ENCODE peak calls at places on chromosomes 13 and 19, in seven cellular contexts. M, P, O, X, A, V and J are unnamed samples.

GRCh38 chr13:112879283-112879833 is 89.7 kb upstream of the MCF2L start:
- DNase-seq in M (no peak), O (no peak), A (no peak), P (no peak), X (no peak), V (no peak), J (peak; percentile 60)

GRCh38 chr19:18086590-18087138 is at the start of gene IL12RB1:
- DNase-seq in X (peak; percentile 44), A (peak; percentile 52), V (no peak), M (no peak), O (peak; percentile 42), P (no peak), J (peak; percentile 88)

GRCh38 chr19:48552406-48553322 is 692 bp downstream of the SULT2B1 start:
- DNase-seq in O (no peak), V (no peak), A (no peak), P (no peak), X (no peak), M (no peak), J (no peak)

GRCh38 chr13:68719815-68720214 is 1387.8 kb upstream of the ATXN8OS start:
- DNase-seq in V (no peak), O (no peak), A (no peak), X (no peak), M (no peak), P (no peak), J (no peak)

GRCh38 chr13:60139272-60139671 is 24.5 kb downstream of the DIAPH3 start:
- DNase-seq in P (no peak), M (no peak), O (no peak), X (no peak), A (no peak), V (no peak), J (no peak)

GRCh38 chr19:1512671-1513491 is at the start of gene ADAMTSL5:
- DNase-seq in A (peak; percentile 85), V (no peak), X (no peak), M (no peak), O (peak; percentile 60), P (peak; percentile 69), J (no peak)

GRCh38 chr13:76783798-76784197 is 102.4 kb downstream of the KCTD12 start:
- DNase-seq in O (no peak), M (no peak), X (no peak), V (peak; percentile 42), P (peak; percentile 63), A (no peak), J (no peak)

GRCh38 chr19:5156231-5156986 is 184.2 kb downstream of the PTPRS start:
- DNase-seq in O (no peak), X (no peak), M (no peak), P (no peak), A (no peak), V (no peak), J (peak; percentile 56)

GRCh38 chr13:50676602-50677001 is 166.9 kb downstream of the DLEU7 start:
- DNase-seq in X (no peak), V (no peak), P (no peak), A (no peak), M (no peak), O (no peak), J (no peak)

GRCh38 chr19:40758491-40758890 is 7.5 kb downstream of the SNRPA start:
- DNase-seq in A (no peak), X (no peak), O (no peak), V (no peak), M (no peak), P (no peak), J (no peak)

GRCh38 chr13:113889467-113889866 is 25.6 kb upstream of the GAS6 start:
- DNase-seq in O (no peak), P (no peak), M (no peak), A (no peak), V (no peak), X (no peak), J (no peak)

GRCh38 chr19:18520848-18521691 is 800 bp downstream of the ELL start:
- DNase-seq in O (peak; percentile 50), X (no peak), V (no peak), A (no peak), M (no peak), P (peak; percentile 38), J (peak; percentile 93)

GRCh38 chr19:55705972-55706371 is 30.9 kb downstream of the EPN1 start:
- DNase-seq in X (no peak), V (no peak), A (no peak), M (no peak), O (no peak), P (no peak), J (no peak)

GRCh38 chr19:1429750-1430149 is 8.4 kb upstream of the RPS15 start:
- DNase-seq in O (peak; percentile 77), M (no peak), A (no peak), X (no peak), V (no peak), P (no peak), J (no peak)

GRCh38 chr13:112112534-112113276 is 45.8 kb downstream of the SOX1 start:
- DNase-seq in M (no peak), P (no peak), A (no peak), V (no peak), X (no peak), O (no peak), J (no peak)

GRCh38 chr13:107650081-107650701 is 565.1 kb downstream of the LIG4 start:
- DNase-seq in O (peak; percentile 53), M (no peak), A (no peak), X (no peak), P (peak; percentile 83), V (no peak), J (peak; percentile 68)

GRCh38 chr13:112247471-112248405 is 128.4 kb upstream of the SPACA7 start:
- DNase-seq in V (no peak), M (no peak), O (no peak), P (no peak), X (no peak), A (no peak), J (peak; percentile 51)

GRCh38 chr19:5086232-5086631 is 117.3 kb downstream of the KDM4B start:
- DNase-seq in O (no peak), A (no peak), M (no peak), P (no peak), X (no peak), V (no peak), J (no peak)

GRCh38 chr19:33624586-33625153 is 2.9 kb downstream of the CHST8 start:
- DNase-seq in P (no peak), X (no peak), O (no peak), A (no peak), V (no peak), M (no peak), J (no peak)

GRCh38 chr13:26743971-26744370 is 16.6 kb downstream of the GPR12 start:
- DNase-seq in V (no peak), P (peak; percentile 43), O (no peak), A (no peak), X (no peak), M (no peak), J (no peak)

GRCh38 chr19:13057147-13057572 is 45.5 kb downstream of the LYL1 start:
- DNase-seq in P (no peak), O (peak; percentile 46), A (no peak), M (peak; percentile 62), X (no peak), V (no peak), J (no peak)

GRCh38 chr13:112209266-112209665 is 142.3 kb downstream of the SOX1 start:
- DNase-seq in V (no peak), O (no peak), X (no peak), A (no peak), M (no peak), P (no peak), J (no peak)

GRCh38 chr13:75554981-75555380 is 5.4 kb downstream of the UCHL3 start:
- DNase-seq in X (no peak), A (no peak), V (no peak), M (no peak), P (no peak), O (no peak), J (no peak)

GRCh38 chr13:75547917-75548316 is 1.7 kb upstream of the UCHL3 start:
- DNase-seq in M (no peak), X (no peak), A (no peak), O (no peak), V (no peak), P (no peak), J (no peak)

GRCh38 chr13:75544681-75545333 is 4.8 kb upstream of the UCHL3 start:
- DNase-seq in X (no peak), A (no peak), P (no peak), M (no peak), V (peak; percentile 22), O (no peak), J (no peak)

GRCh38 chr13:75550159-75550567 is 572 bp downstream of the UCHL3 start:
- DNase-seq in O (no peak), V (peak; percentile 46), X (no peak), P (peak; percentile 23), A (no peak), M (peak; percentile 42), J (no peak)

DNA sequence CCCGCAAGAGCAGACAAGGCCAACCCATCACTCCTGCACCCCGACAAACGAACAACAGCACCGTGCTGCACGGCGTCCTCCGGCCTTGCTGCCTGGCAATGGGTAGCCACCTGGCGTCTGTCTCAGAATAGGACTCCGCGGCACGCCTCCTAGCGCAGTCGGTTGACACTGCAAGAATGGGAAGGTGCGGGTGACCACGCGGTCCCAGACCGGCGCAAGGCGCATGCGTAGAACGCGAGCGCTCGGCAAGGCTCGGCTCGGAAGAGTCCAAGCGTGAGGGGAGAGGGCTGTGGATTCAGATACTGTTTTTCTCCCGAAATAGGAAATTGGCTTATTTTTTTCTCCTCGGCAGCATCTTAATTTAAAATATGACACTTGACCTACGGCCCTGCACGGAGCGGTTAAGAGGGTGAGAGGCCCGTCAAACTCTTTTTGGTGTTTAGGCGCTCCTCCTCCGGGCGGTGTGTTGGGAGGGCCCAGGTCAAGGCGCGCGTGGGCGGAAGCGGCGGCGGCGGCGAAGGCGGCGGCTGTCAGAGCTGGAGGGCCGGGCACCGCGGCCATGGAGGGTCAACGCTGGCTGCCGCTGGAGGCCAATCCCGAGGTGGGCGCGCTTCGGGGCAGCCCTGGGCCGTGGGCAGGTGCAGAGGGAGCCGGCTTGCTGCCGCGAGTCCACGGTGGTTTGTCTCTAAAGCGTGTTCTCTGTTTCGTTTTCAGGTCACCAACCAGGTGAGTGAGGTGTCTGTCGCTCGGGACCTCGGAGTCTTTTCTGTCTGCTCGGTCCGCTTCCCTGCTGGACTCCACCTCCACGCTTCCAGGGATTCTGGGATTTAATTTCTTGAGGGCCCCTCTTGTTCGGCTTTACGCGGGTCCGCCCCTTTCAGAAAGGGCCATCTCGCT is at the start of gene UCHL3:
- DNase-seq in M (peak; percentile 92), A (peak; percentile 90), P (peak; percentile 98), V (peak; percentile 91), X (peak; percentile 89), O (peak; percentile 98), J (peak; percentile 99)
- TF ChIP-seq POLR2AphosphoS5 in M (peak; percentile 92), A (peak; percentile 79), P (peak; percentile 68), V (peak; percentile 12), X (peak; percentile 86), O (peak; percentile 81), J (peak; percentile 90)

GRCh38 chr13:103097366-103097928 is 31.2 kb upstream of the SLC10A2 start:
- DNase-seq in V (no peak), A (no peak), P (no peak), O (no peak), M (no peak), X (no peak), J (no peak)
- TF ChIP-seq POLR2AphosphoS5 in V (no peak), A (no peak), P (no peak), O (no peak), M (no peak), X (no peak), J (no peak)

GRCh38 chr19:38717855-38718254 is 26.4 kb downstream of the CAPN12 start:
- DNase-seq in V (no peak), M (no peak), O (no peak), X (no peak), A (no peak), P (no peak), J (no peak)
- TF ChIP-seq POLR2AphosphoS5 in V (no peak), M (no peak), O (no peak), X (no peak), A (no peak), P (no peak), J (no peak)

GRCh38 chr19:56748443-56748842 is 76.9 kb upstream of the ZNF835 start:
- DNase-seq in M (no peak), O (no peak), P (peak; percentile 11), V (no peak), X (no peak), A (no peak), J (no peak)
- TF ChIP-seq POLR2AphosphoS5 in M (no peak), O (no peak), P (no peak), V (no peak), X (no peak), A (no peak), J (no peak)